ENCODE peak calls at places on chromosomes 1 and 21, in nine cellular contexts. H is CD8-positive, alpha-beta memory T cell; S is effector memory CD4-positive, alpha-beta T cell; T is C1 segment of cervical spinal cord; W is stimulated activated CD4-positive, alpha-beta T cell treated with anti-CD3 and anti-CD28 coated beads, Interleukin-1b, Interleukin-23, amount 100 ng/mL, for 4 hours; N is iPS-NIHi11; V is heart left ventricle; O is OCI-LY7; L is activated effector memory CD4-positive, alpha-beta T cell treated with anti-CD3 and anti-CD28 coated beads, Interleukin-2, amount 50 U/mL, for 16 hours. Z is an unnamed sample.

GRCh38 chr1:48757363-48757762 is 19.3 kb downstream of the BEND5 start:
- DNase-seq in O (no peak), H (no peak), L (no peak), W (no peak), S (no peak), T (no peak), N (no peak), V (no peak), Z (no peak)

GRCh38 chr21:44919111-44919912 is 1.4 kb downstream of the ITGB2 start:
- DNase-seq in O (no peak), T (no peak), L (no peak), H (no peak), N (no peak), S (no peak), V (peak), W (no peak), Z (no peak)

GRCh38 chr1:5067251-5067650 is 412.8 kb downstream of the AJAP1 start:
- DNase-seq in V (no peak), H (no peak), T (no peak), L (no peak), N (peak), O (no peak), W (no peak), S (no peak), Z (no peak)

GRCh38 chr1:32771561-32772280 is 45.4 kb downstream of the YARS1 start:
- DNase-seq in V (no peak), W (no peak), O (no peak), T (no peak), N (no peak), L (no peak), H (no peak), S (no peak), Z (no peak)

GRCh38 chr1:219732814-219733491 is 120.0 kb upstream of the ZC3H11B start:
- DNase-seq in H (no peak), T (no peak), N (no peak), S (no peak), V (no peak), W (no peak), L (no peak), O (no peak), Z (no peak)

GRCh38 chr1:35718492-35719336 is at the start of gene C1orf216:
- DNase-seq in W (peak), T (peak), N (peak), H (peak), L (peak), V (peak), S (peak), O (no peak), Z (no peak)

GRCh38 chr1:119367332-119368124 is 1.1 kb upstream of the HAO2 start:
- DNase-seq in T (no peak), H (no peak), S (no peak), L (no peak), V (no peak), W (no peak), O (peak), N (peak), Z (no peak)

GRCh38 chr1:86520789-86521521 is 25.9 kb upstream of the CLCA4 start:
- DNase-seq in L (no peak), S (no peak), N (no peak), T (no peak), W (no peak), V (no peak), O (no peak), H (no peak), Z (no peak)

GRCh38 chr1:38071530-38072266 is 25.1 kb upstream of the POU3F1 start:
- DNase-seq in O (peak), V (no peak), T (no peak), H (no peak), W (no peak), L (no peak), N (peak), S (no peak), Z (no peak)

GRCh38 chr1:117026361-117026760 is 24.8 kb downstream of the CD101 start:
- DNase-seq in H (no peak), W (no peak), N (no peak), V (no peak), L (no peak), T (no peak), S (no peak), O (no peak), Z (no peak)

GRCh38 chr1:67058242-67058641 is 4.3 kb upstream of the SLC35D1 start:
- DNase-seq in N (no peak), W (no peak), O (no peak), V (no peak), H (no peak), T (no peak), S (no peak), L (no peak), Z (no peak)

GRCh38 chr1:107362468-107362867 is 221.6 kb downstream of the NTNG1 start:
- DNase-seq in H (no peak), N (no peak), L (no peak), V (no peak), W (no peak), O (peak), T (no peak), S (no peak), Z (no peak)

GRCh38 chr1:92483442-92484170 is 3.1 kb downstream of the GFI1 start:
- DNase-seq in O (no peak), V (no peak), S (peak), N (peak), W (peak), T (no peak), L (peak), H (peak), Z (no peak)

GRCh38 chr1:65423884-65424655 is 3.6 kb downstream of the LEPR start:
- DNase-seq in S (no peak), O (no peak), V (no peak), W (no peak), T (no peak), L (no peak), H (no peak), N (no peak), Z (no peak)

GRCh38 chr1:225710804-225711203 is 57.9 kb upstream of the ENAH start:
- DNase-seq in T (no peak), O (no peak), N (no peak), H (no peak), V (no peak), W (no peak), L (no peak), S (no peak), Z (no peak)

GRCh38 chr1:43854473-43854872 is 79.1 kb upstream of the ARTN start:
- DNase-seq in L (no peak), O (no peak), V (no peak), H (no peak), T (no peak), N (no peak), S (no peak), W (no peak), Z (no peak)

GRCh38 chr1:94607398-94607797 is 65.8 kb upstream of the F3 start:
- DNase-seq in L (no peak), T (no peak), H (no peak), O (no peak), N (no peak), S (no peak), V (no peak), W (no peak), Z (no peak)